ENCODE peak calls at places on chromosomes 12 and 14, in five cellular contexts. One of them, this sample, is unnamed.

GRCh38 chr12:16350682-16351081 is 3.2 kb downstream of the MGST1 start:
- DNase-seq in WTC11: no peak
- DNase-seq in GM10248: no peak
- DNase-seq in heart left ventricle: no peak
- DNase-seq in colonic mucosa: no peak
- DNase-seq in this sample: no peak

GRCh38 chr12:53096089-53096741 is 1.3 kb upstream of the IGFBP6 start:
- DNase-seq in GM10248: no peak
- DNase-seq in colonic mucosa: peak
- DNase-seq in WTC11: peak
- DNase-seq in heart left ventricle: peak
- DNase-seq in this sample: no peak

GRCh38 chr12:113862570-113863454 is 103.3 kb downstream of the RBM19 start:
- DNase-seq in GM10248: peak
- DNase-seq in colonic mucosa: no peak
- DNase-seq in heart left ventricle: no peak
- DNase-seq in WTC11: no peak
- DNase-seq in this sample: no peak

GRCh38 chr14:64113279-64113678 is 180.9 kb downstream of the ESR2 start:
- DNase-seq in heart left ventricle: no peak
- DNase-seq in colonic mucosa: peak
- DNase-seq in GM10248: no peak
- DNase-seq in WTC11: no peak
- DNase-seq in this sample: no peak

GRCh38 chr14:24607081-24607480 is 2.4 kb downstream of the GZMH start:
- DNase-seq in colonic mucosa: no peak
- DNase-seq in heart left ventricle: no peak
- DNase-seq in WTC11: no peak
- DNase-seq in GM10248: peak
- DNase-seq in this sample: no peak

GRCh38 chr12:127893875-127894635 is 372.9 kb upstream of the TMEM132C start:
- DNase-seq in heart left ventricle: no peak
- DNase-seq in colonic mucosa: no peak
- DNase-seq in WTC11: no peak
- DNase-seq in GM10248: no peak
- DNase-seq in this sample: no peak

GRCh38 chr14:61647704-61648103 is 47.6 kb upstream of the HIF1A start:
- DNase-seq in colonic mucosa: no peak
- DNase-seq in heart left ventricle: no peak
- DNase-seq in WTC11: no peak
- DNase-seq in GM10248: no peak
- DNase-seq in this sample: no peak

GRCh38 chr12:25675808-25676207 is 122.7 kb upstream of the LMNTD1 start:
- DNase-seq in GM10248: no peak
- DNase-seq in colonic mucosa: no peak
- DNase-seq in WTC11: no peak
- DNase-seq in heart left ventricle: no peak
- DNase-seq in this sample: no peak

GRCh38 chr12:93762059-93762719 is 85.0 kb downstream of the CRADD start:
- DNase-seq in colonic mucosa: no peak
- DNase-seq in WTC11: no peak
- DNase-seq in GM10248: no peak
- DNase-seq in heart left ventricle: no peak
- DNase-seq in this sample: no peak

GRCh38 chr12:48936379-48936979 is 11.2 kb upstream of the FKBP11 start:
- DNase-seq in colonic mucosa: peak
- DNase-seq in heart left ventricle: peak
- DNase-seq in GM10248: peak
- DNase-seq in WTC11: peak
- DNase-seq in this sample: peak

GRCh38 chr14:34714320-34715107 is at the start of gene CFL2:
- DNase-seq in GM10248: peak
- DNase-seq in WTC11: peak
- DNase-seq in heart left ventricle: peak
- DNase-seq in colonic mucosa: peak
- DNase-seq in this sample: peak

GRCh38 chr14:70748422-70748821 is 60.9 kb downstream of the MAP3K9 start:
- DNase-seq in GM10248: no peak
- DNase-seq in colonic mucosa: no peak
- DNase-seq in heart left ventricle: no peak
- DNase-seq in WTC11: no peak
- DNase-seq in this sample: no peak

GRCh38 chr14:88870777-88871176 is 46.3 kb downstream of the TTC8 start:
- DNase-seq in heart left ventricle: no peak
- DNase-seq in GM10248: no peak
- DNase-seq in WTC11: no peak
- DNase-seq in colonic mucosa: no peak
- DNase-seq in this sample: no peak

GRCh38 chr12:43210437-43211197 is 341.4 kb downstream of the ADAMTS20 start:
- DNase-seq in colonic mucosa: no peak
- DNase-seq in GM10248: peak
- DNase-seq in heart left ventricle: no peak
- DNase-seq in WTC11: no peak
- DNase-seq in this sample: no peak

GRCh38 chr12:127428420-127428819 is 838.5 kb upstream of the TMEM132C start:
- DNase-seq in heart left ventricle: no peak
- DNase-seq in GM10248: no peak
- DNase-seq in WTC11: no peak
- DNase-seq in colonic mucosa: no peak
- DNase-seq in this sample: no peak

GRCh38 chr12:95633049-95633545 is 81.8 kb upstream of the USP44 start:
- DNase-seq in WTC11: no peak
- DNase-seq in heart left ventricle: no peak
- DNase-seq in GM10248: no peak
- DNase-seq in colonic mucosa: peak
- DNase-seq in this sample: no peak

GRCh38 chr14:71523630-71524320 is 408.5 kb upstream of the RGS6 start:
- DNase-seq in WTC11: no peak
- DNase-seq in colonic mucosa: no peak
- DNase-seq in heart left ventricle: no peak
- DNase-seq in GM10248: peak
- DNase-seq in this sample: no peak

GRCh38 chr12:106645074-106645421 is 62.2 kb downstream of the RFX4 start:
- DNase-seq in GM10248: no peak
- DNase-seq in heart left ventricle: peak
- DNase-seq in WTC11: no peak
- DNase-seq in colonic mucosa: peak
- DNase-seq in this sample: no peak

GRCh38 chr14:38226366-38226765 is 18.7 kb downstream of the SSTR1 start:
- DNase-seq in GM10248: no peak
- DNase-seq in WTC11: no peak
- DNase-seq in heart left ventricle: no peak
- DNase-seq in colonic mucosa: no peak
- DNase-seq in this sample: no peak

GRCh38 chr12:52992699-52993557 is 13.3 kb upstream of the EIF4B start:
- DNase-seq in GM10248: no peak
- DNase-seq in heart left ventricle: no peak
- DNase-seq in WTC11: no peak
- DNase-seq in colonic mucosa: peak
- DNase-seq in this sample: no peak

GRCh38 chr12:124231980-124232653 is 62.8 kb upstream of the RFLNA start:
- DNase-seq in colonic mucosa: peak
- DNase-seq in WTC11: no peak
- DNase-seq in GM10248: no peak
- DNase-seq in heart left ventricle: no peak
- DNase-seq in this sample: no peak

GRCh38 chr14:76259029-76259735 is 107.5 kb downstream of the GPATCH2L start:
- DNase-seq in colonic mucosa: no peak
- DNase-seq in GM10248: no peak
- DNase-seq in WTC11: no peak
- DNase-seq in heart left ventricle: no peak
- DNase-seq in this sample: no peak

GRCh38 chr12:111597731-111598636 is 1.1 kb downstream of the ATXN2 start:
- DNase-seq in colonic mucosa: peak
- DNase-seq in heart left ventricle: peak
- DNase-seq in GM10248: peak
- DNase-seq in WTC11: peak
- DNase-seq in this sample: peak

GRCh38 chr12:65922077-65922476 is 97.8 kb downstream of the HMGA2 start:
- DNase-seq in heart left ventricle: no peak
- DNase-seq in GM10248: no peak
- DNase-seq in colonic mucosa: no peak
- DNase-seq in WTC11: no peak
- DNase-seq in this sample: no peak

GRCh38 chr12:68138480-68138879 is 21.1 kb downstream of the IFNG start:
- DNase-seq in colonic mucosa: no peak
- DNase-seq in heart left ventricle: no peak
- DNase-seq in GM10248: no peak
- DNase-seq in WTC11: no peak
- DNase-seq in this sample: no peak

GRCh38 chr12:104057771-104058197 is 6.5 kb upstream of the HCFC2 start:
- DNase-seq in heart left ventricle: no peak
- DNase-seq in GM10248: peak
- DNase-seq in colonic mucosa: no peak
- DNase-seq in WTC11: no peak
- DNase-seq in this sample: no peak
- TF ChIP-seq CTCF in heart left ventricle: peak
- TF ChIP-seq CTCF in GM10248: peak
- TF ChIP-seq CTCF in colonic mucosa: peak
- TF ChIP-seq CTCF in WTC11: peak
- TF ChIP-seq CTCF in this sample: peak

DNA sequence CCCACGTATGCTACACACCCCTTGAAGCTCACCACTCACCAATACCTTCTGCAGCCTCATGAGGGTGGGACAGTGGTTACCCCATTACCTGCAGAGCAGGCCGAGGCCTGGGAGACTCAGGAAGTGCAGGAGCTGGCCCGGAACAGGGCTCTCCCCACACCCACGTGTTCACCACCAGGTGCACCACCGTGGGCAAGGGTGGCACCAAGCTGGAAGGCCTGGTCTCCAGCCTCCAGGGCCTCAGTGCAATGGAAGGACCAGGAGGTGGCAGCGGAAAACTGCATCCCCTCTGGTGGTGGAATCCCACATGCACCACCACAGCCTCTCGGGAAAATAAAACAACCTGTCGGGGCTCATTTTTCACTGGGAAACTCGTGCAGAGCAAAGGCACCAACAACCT is 36.4 kb downstream of the ITPK1 start:
- DNase-seq in GM10248: no peak
- DNase-seq in colonic mucosa: no peak
- DNase-seq in WTC11: no peak
- DNase-seq in heart left ventricle: no peak
- DNase-seq in this sample: no peak
- TF ChIP-seq CTCF in GM10248: no peak
- TF ChIP-seq CTCF in colonic mucosa: no peak
- TF ChIP-seq CTCF in WTC11: no peak
- TF ChIP-seq CTCF in heart left ventricle: no peak
- TF ChIP-seq CTCF in this sample: no peak

DNA sequence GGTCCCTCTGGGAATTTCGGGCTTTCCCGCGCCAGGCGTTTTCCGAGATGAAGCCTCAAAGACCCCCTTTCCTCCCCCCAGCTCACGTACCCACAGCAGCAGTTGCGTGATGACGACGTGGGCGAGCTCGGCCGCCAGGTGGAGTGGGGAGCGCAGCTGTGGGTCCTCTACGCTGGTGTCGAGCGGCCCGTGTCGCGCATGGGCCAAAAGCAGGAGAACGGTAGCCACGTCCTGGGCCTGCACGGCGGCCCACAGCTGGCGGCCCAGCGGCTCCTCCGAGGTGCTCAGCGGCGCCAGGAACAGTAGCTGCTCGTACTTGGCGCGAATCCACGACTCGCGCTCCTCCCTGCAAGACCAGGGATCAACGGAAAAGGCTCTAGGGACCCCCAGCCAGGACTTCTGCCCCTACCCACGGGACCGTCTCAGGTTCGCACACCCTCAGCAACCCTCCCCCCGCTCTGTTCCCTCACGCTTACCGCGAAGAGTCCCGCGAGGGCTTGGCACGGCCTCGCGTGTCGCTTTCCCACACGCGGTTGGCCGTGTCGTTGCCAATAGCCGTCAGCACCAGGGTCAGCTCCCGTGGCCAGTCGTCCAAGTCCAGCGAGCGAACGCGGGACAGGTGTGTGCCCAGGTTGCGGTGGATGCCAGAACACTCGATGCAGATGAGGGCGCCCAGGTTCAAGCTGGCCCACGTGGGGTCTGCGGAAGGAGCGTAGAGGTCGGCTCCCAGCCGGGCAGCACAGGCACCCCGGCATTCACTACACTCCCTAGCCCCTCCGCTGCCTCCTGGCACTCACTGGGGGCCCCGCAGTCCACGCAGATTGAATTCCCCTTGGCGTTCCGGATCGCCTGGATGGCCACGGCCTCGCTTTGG is 11.4 kb downstream of the AGAP2 start:
- DNase-seq in WTC11: peak
- DNase-seq in colonic mucosa: peak
- DNase-seq in heart left ventricle: peak
- DNase-seq in GM10248: peak
- DNase-seq in this sample: peak
- TF ChIP-seq CTCF in WTC11: no peak
- TF ChIP-seq CTCF in colonic mucosa: no peak
- TF ChIP-seq CTCF in heart left ventricle: no peak
- TF ChIP-seq CTCF in GM10248: no peak
- TF ChIP-seq CTCF in this sample: peak

DNA sequence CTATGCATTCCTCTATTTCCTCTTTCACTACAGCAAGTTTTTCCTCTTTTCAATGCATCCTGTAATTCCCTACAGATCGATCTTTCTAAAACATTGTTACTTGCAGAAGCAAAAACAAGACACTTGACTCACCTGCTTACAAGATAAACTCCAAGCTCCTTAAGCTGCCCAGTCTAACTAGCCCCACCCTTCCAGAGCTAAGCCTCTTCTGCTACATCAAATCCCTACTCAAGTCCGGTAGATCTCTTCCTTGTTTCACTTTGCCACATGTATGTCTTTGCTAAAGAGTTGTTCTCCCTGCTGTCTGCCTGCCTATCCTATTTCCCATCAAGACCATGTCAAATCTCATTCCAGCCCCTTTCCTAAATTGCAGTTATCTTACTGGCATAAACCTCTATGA is 724.8 kb downstream of the C12orf50 start:
- DNase-seq in heart left ventricle: no peak
- DNase-seq in colonic mucosa: no peak
- DNase-seq in WTC11: no peak
- DNase-seq in GM10248: no peak
- DNase-seq in this sample: no peak
- TF ChIP-seq CTCF in heart left ventricle: no peak
- TF ChIP-seq CTCF in colonic mucosa: no peak
- TF ChIP-seq CTCF in WTC11: no peak
- TF ChIP-seq CTCF in GM10248: no peak
- TF ChIP-seq CTCF in this sample: no peak

DNA sequence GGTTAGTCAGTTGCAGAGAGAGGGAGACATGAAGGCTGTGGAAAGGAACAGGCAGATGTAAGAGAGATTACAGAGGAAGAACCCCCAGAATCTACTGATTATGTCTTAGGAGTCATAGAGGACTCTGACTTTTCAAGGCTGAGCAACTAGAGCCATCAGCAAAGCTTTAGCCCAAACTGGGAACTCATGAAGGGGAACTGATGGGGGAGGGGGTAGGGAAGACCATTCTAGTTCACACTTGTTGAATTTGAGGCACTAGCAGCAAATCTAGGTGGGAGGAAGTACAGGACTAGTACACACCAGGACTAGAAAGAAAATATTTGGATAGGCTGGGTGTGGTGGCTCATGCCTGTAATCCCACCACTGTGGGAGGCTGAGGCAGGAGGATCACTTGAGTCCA is 10.1 kb downstream of the LGALS3 start:
- DNase-seq in colonic mucosa: no peak
- DNase-seq in GM10248: no peak
- DNase-seq in heart left ventricle: no peak
- DNase-seq in WTC11: no peak
- DNase-seq in this sample: no peak
- TF ChIP-seq CTCF in colonic mucosa: no peak
- TF ChIP-seq CTCF in GM10248: no peak
- TF ChIP-seq CTCF in heart left ventricle: no peak
- TF ChIP-seq CTCF in WTC11: no peak
- TF ChIP-seq CTCF in this sample: no peak

GRCh38 chr14:22221508-22221907 is 367.5 kb downstream of the DAD1 start:
- DNase-seq in colonic mucosa: no peak
- DNase-seq in GM10248: no peak
- DNase-seq in WTC11: no peak
- DNase-seq in heart left ventricle: no peak
- DNase-seq in this sample: no peak
- TF ChIP-seq CTCF in colonic mucosa: no peak
- TF ChIP-seq CTCF in GM10248: peak
- TF ChIP-seq CTCF in WTC11: no peak
- TF ChIP-seq CTCF in heart left ventricle: no peak
- TF ChIP-seq CTCF in this sample: peak

This sample was measured in type B pancreatic cell.